ENCODE peak calls at places on chromosomes 1 and 21, in five cellular contexts. R, Q, J, E and P are unnamed samples.

GRCh38 chr1:184937729-184938128 is 36.6 kb downstream of the NIBAN1 start:
- DNase-seq in R (no peak), Q (no peak), J (no peak), E (no peak), P (no peak)

GRCh38 chr1:183137782-183138181 is 48.3 kb upstream of the LAMC2 start:
- DNase-seq in R (no peak), Q (no peak), J (no peak), E (no peak), P (no peak)

GRCh38 chr21:26918318-26919065 is 48.4 kb downstream of the ADAMTS5 start:
- DNase-seq in R (no peak), Q (no peak), J (no peak), E (no peak), P (no peak)

GRCh38 chr1:203631946-203632345 is 5.3 kb downstream of the ATP2B4 start:
- DNase-seq in R (no peak), Q (no peak), J (no peak), E (no peak), P (no peak)

GRCh38 chr1:63917571-63918394 is 144.0 kb downstream of the ROR1 start:
- DNase-seq in R (no peak), Q (no peak), J (no peak), E (no peak), P (no peak)

GRCh38 chr21:45264146-45264918 is 23.4 kb downstream of the POFUT2 start:
- DNase-seq in R (no peak), Q (no peak), J (peak), E (no peak), P (peak)

GRCh38 chr1:116379057-116379630 is 6.1 kb downstream of the ATP1A1 start:
- DNase-seq in R (no peak), Q (no peak), J (no peak), E (no peak), P (no peak)

GRCh38 chr1:119768778-119769177 is at the start of gene HMGCS2:
- DNase-seq in R (peak), Q (no peak), J (peak), E (no peak), P (no peak)

GRCh38 chr1:58739851-58740466 is 40.1 kb upstream of the MYSM1 start:
- DNase-seq in R (no peak), Q (peak), J (peak), E (no peak), P (no peak)

GRCh38 chr1:211135342-211135950 is 1.5 kb upstream of the KCNH1 start:
- DNase-seq in R (no peak), Q (peak), J (no peak), E (no peak), P (no peak)

GRCh38 chr1:158398818-158399502 is at the start of gene OR10T2:
- DNase-seq in R (no peak), Q (no peak), J (no peak), E (no peak), P (no peak)

GRCh38 chr1:27333717-27334279 is 8.0 kb upstream of the SYTL1 start:
- DNase-seq in R (no peak), Q (no peak), J (no peak), E (no peak), P (no peak)

GRCh38 chr1:186985889-186986491 is 157.2 kb downstream of the PLA2G4A start:
- DNase-seq in R (no peak), Q (peak), J (no peak), E (no peak), P (no peak)

GRCh38 chr1:53979712-53980450 is 33.7 kb downstream of the LRRC42 start:
- DNase-seq in R (no peak), Q (no peak), J (no peak), E (no peak), P (no peak)

GRCh38 chr1:17439250-17440073 is at the start of gene RCC2:
- DNase-seq in R (peak), Q (peak), J (peak), E (peak), P (peak)

GRCh38 chr1:202952818-202953217 is 5.3 kb downstream of the ADIPOR1 start:
- DNase-seq in R (no peak), Q (no peak), J (peak), E (no peak), P (no peak)

GRCh38 chr1:221991221-221991620 is 249.3 kb upstream of the DUSP10 start:
- DNase-seq in R (no peak), Q (no peak), J (no peak), E (no peak), P (no peak)

GRCh38 chr1:240086726-240087125 is 5.0 kb upstream of the FMN2 start:
- DNase-seq in R (no peak), Q (no peak), J (no peak), E (no peak), P (no peak)

GRCh38 chr1:100683448-100684349 is 35.8 kb upstream of the VCAM1 start:
- DNase-seq in R (no peak), Q (no peak), J (no peak), E (no peak), P (no peak)

GRCh38 chr1:2212542-2213491 is 15.3 kb upstream of the SKI start:
- DNase-seq in R (no peak), Q (peak), J (peak), E (peak), P (peak)

GRCh38 chr1:71106658-71107322 is 26.0 kb upstream of the ZRANB2 start:
- DNase-seq in R (no peak), Q (no peak), J (no peak), E (no peak), P (no peak)

GRCh38 chr1:73980324-73981040 is 217.5 kb downstream of the LRRIQ3 start:
- DNase-seq in R (no peak), Q (peak), J (no peak), E (no peak), P (no peak)

GRCh38 chr1:156433032-156433431 is 64.0 kb downstream of the RHBG start:
- DNase-seq in R (no peak), Q (no peak), J (no peak), E (no peak), P (no peak)

GRCh38 chr1:244002721-244003120 is 48.4 kb upstream of the ZBTB18 start:
- DNase-seq in R (no peak), Q (no peak), J (no peak), E (no peak), P (no peak)

GRCh38 chr1:96918406-96918805 is 196.8 kb downstream of the PTBP2 start:
- DNase-seq in R (no peak), Q (no peak), J (no peak), E (no peak), P (no peak)

GRCh38 chr21:37358392-37358791 is 8.2 kb upstream of the DYRK1A start:
- DNase-seq in R (no peak), Q (no peak), J (no peak), E (no peak), P (no peak)

GRCh38 chr1:50476800-50477199 is 53.6 kb upstream of the DMRTA2 start:
- DNase-seq in R (no peak), Q (no peak), J (no peak), E (no peak), P (no peak)

GRCh38 chr1:24021403-24022266 is 41.5 kb upstream of the SRSF10 start:
- DNase-seq in R (peak), Q (no peak), J (peak), E (no peak), P (peak)

GRCh38 chr1:36565576-36566501 is 83.1 kb upstream of the CSF3R start:
- DNase-seq in R (no peak), Q (no peak), J (no peak), E (no peak), P (peak)

GRCh38 chr1:97849350-97850339 is 71.2 kb downstream of the DPYD start:
- DNase-seq in R (no peak), Q (no peak), J (no peak), E (no peak), P (no peak)

GRCh38 chr1:110607663-110608230 is 1.6 kb upstream of the KCNA2 start:
- DNase-seq in R (no peak), Q (peak), J (no peak), E (no peak), P (no peak)
- H3K4me3 ChIP-seq in R (no peak), Q (no peak), J (peak), E (no peak), P (peak)

GRCh38 chr1:164613176-164613575 is 54.2 kb downstream of the PBX1 start:
- DNase-seq in R (no peak), Q (no peak), J (peak), E (no peak), P (no peak)

GRCh38 chr1:164617607-164618564 is 58.9 kb downstream of the PBX1 start:
- DNase-seq in R (no peak), Q (no peak), J (peak), E (no peak), P (no peak)

GRCh38 chr1:164611754-164612642 is 53.0 kb downstream of the PBX1 start:
- DNase-seq in R (peak), Q (peak), J (peak), E (no peak), P (no peak)

GRCh38 chr1:164610528-164611222 is 51.7 kb downstream of the PBX1 start:
- DNase-seq in R (no peak), Q (no peak), J (no peak), E (no peak), P (no peak)

GRCh38 chr1:164614316-164614715 is 55.3 kb downstream of the PBX1 start:
- DNase-seq in R (no peak), Q (no peak), J (no peak), E (no peak), P (no peak)
- H3K4me3 ChIP-seq in R (no peak), Q (no peak), J (no peak), E (no peak), P (no peak)

GRCh38 chr1:155277896-155278688 is 829 bp downstream of the HCN3 start:
- DNase-seq in R (peak), Q (peak), J (peak), E (peak), P (peak)

GRCh38 chr1:155273134-155273982 is at the start of gene CLK2:
- DNase-seq in R (peak), Q (peak), J (peak), E (peak), P (peak)

GRCh38 chr1:155277070-155277895 is at the start of gene HCN3:
- DNase-seq in R (peak), Q (peak), J (peak), E (peak), P (peak)

GRCh38 chr1:155282488-155283086 is 5.3 kb downstream of the HCN3 start:
- DNase-seq in R (no peak), Q (no peak), J (no peak), E (no peak), P (no peak)

DNA sequence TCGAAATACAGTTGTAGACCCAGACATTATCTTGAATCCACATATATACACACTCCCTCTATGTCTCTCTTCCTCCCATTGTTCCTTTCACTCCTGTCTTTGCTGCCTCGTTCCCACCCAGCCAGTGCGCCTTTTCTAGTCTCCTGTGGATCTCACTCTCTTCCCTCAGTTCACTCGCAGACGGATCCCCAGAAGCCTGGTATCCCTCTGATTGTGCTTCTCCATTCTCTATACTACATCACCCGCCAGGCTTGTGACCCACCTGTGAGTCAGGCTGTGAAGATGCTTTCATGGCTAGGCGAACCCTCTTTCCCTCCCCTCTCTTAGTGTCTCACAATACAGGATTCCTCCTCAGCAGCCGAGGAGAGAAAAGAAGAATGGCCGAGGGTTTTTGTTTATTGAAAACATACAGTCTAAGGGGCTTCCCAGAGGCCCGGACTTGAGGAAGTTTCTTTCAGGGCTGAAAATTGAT is 1.5 kb downstream of the HCN3 start:
- DNase-seq in R (no peak), Q (no peak), J (no peak), E (no peak), P (no peak)
- H3K4me3 ChIP-seq in R (peak), Q (peak), J (peak), E (no peak), P (no peak)

DNA sequence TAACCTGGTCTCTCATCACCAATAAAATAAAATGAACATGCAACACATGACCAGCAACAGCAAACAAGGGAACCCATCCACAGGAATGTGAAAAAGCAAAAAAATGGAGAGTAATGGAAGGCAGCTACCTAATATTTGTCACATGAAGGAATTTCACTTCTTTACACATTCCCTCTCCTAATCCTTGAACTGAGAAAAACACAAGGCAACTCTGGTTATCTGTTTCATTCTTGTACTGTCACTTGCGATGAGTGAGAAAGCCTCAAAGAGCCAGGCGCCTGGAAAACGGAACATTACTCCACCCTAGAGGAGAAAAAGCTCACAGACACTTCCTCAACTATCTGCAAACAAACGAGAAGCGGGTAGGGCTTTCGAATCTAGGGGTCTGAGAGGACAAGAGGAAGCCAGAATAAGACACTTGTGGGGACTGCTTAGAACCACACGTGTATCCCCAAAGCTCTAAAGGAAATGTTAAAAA is 13.8 kb downstream of the HSF2BP start:
- DNase-seq in R (peak), Q (peak), J (peak), E (peak), P (peak)
- H3K4me3 ChIP-seq in R (no peak), Q (no peak), J (no peak), E (no peak), P (no peak)

GRCh38 chr1:43348343-43348808 is 10.4 kb upstream of the CDC20 start:
- DNase-seq in R (peak), Q (no peak), J (no peak), E (no peak), P (no peak)
- H3K4me3 ChIP-seq in R (peak), Q (peak), J (peak), E (peak), P (peak)

GRCh38 chr1:40796939-40797667 is 13.5 kb downstream of the KCNQ4 start:
- DNase-seq in R (no peak), Q (no peak), J (no peak), E (peak), P (peak)
- H3K4me3 ChIP-seq in R (no peak), Q (no peak), J (no peak), E (no peak), P (no peak)

DNA sequence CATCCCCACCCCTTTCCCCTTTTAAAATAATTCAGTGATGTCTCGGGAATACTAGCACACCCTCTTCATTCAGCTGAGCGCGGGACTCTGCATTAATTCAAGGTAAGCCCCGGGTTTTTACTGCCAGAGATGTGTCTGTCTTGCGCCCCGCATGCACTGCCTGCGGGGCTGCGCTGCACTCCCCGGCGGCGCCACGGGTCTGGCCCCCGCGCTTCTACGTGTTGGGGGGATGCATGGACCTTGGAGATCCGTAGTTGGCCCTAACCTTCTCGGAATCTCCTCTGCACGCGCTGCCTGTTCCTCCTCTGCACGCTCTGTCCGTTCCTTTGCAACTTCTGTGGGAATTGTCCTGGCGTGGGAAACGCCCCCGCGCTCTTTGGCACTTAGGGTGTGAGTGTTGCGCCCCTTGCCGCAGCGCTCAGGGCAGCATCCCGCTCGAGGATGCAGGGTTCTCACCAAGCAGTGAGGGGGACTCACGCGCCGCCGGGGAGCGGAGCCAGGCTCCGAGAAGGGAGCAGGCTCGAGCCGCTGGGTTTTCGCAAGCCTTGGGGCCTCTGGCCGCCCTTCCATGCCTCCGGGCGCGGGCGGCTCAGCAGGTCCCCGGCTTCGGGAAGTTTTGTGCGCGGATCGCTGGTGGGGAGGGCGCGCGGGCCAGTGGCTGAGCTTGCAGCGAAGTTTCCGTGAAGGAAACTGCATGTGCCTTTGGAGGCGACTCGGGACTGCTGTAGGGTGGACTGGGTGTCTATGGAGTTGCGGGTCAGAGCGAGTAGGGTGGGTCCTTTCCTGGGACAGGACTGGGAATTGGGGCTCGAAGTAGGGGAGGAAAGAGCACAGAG is 165.1 kb upstream of the CACNA1E start:
- DNase-seq in R (no peak), Q (peak), J (no peak), E (no peak), P (no peak)
- H3K4me3 ChIP-seq in R (no peak), Q (no peak), J (no peak), E (no peak), P (no peak)

DNA sequence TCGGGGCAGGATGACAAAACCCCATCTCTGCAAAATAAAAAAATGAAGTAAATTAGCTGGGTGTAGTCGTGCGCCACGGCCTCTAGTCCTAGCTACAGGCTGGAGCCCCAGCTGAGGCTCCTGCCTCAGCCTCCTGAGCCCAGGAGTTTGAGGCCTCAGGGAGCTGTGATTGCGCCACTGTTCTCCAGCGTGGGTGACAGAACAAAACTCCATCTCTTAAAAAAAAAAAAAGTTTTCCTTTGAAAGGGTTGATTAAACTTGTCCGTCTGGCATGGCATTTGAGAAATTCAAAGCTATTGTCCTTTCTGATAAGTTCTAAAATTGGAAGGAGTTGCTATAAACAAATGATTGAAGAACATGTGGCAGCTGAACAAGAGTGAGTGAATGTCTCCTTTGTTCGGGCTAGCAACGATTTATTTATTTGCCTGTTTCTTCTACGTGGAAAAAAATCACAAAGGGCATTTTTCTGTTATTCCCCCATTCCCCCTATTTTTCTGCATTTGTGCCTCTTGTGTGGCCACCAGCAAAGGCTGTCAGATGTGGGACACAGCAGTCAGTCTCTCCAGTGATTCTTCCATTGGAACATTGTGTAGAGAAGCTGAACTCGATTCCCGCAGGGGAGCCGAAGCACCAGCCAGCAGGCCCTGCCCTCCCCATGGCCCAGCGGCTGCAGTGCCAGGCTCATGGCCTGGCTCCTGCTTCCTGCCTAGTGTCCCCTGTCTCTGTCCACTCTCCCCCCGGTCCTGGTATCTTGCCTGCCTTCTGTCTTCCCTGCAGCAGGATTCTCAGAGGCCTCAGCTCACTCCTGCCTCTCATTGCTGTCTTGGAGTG is 21.5 kb upstream of the PWP2 start:
- DNase-seq in R (no peak), Q (no peak), J (peak), E (no peak), P (no peak)
- H3K4me3 ChIP-seq in R (no peak), Q (no peak), J (no peak), E (no peak), P (no peak)

GRCh38 chr1:41434306-41434705 is 50.2 kb downstream of the EDN2 start:
- DNase-seq in R (no peak), Q (no peak), J (no peak), E (no peak), P (no peak)

GRCh38 chr1:41436281-41437010 is 48.0 kb downstream of the EDN2 start:
- DNase-seq in R (no peak), Q (no peak), J (no peak), E (no peak), P (no peak)

GRCh38 chr1:41434748-41435449 is 49.6 kb downstream of the EDN2 start:
- DNase-seq in R (no peak), Q (no peak), J (no peak), E (no peak), P (no peak)

GRCh38 chr1:41437011-41437355 is 47.5 kb downstream of the EDN2 start:
- DNase-seq in R (no peak), Q (no peak), J (no peak), E (no peak), P (no peak)

GRCh38 chr1:41435570-41436178 is 48.8 kb downstream of the EDN2 start:
- DNase-seq in R (peak), Q (peak), J (no peak), E (no peak), P (no peak)
- H3K4me3 ChIP-seq in R (no peak), Q (no peak), J (no peak), E (no peak), P (no peak)